ENCODE peak calls at places on chromosome 2, in five cellular contexts. One of them, this sample, is unnamed.

GRCh38 chr2:149727927-149728326 is 140.4 kb upstream of the MMADHC start:
- DNase-seq in stomach: no peak
- DNase-seq in cardiac fibroblast: no peak
- DNase-seq in fibroblast of lung: peak; percentile 54
- DNase-seq in kidney epithelial cell: no peak
- DNase-seq in this sample: no peak

GRCh38 chr2:217916504-217917254 is 86.1 kb downstream of the TNS1 start:
- DNase-seq in kidney epithelial cell: no peak
- DNase-seq in cardiac fibroblast: no peak
- DNase-seq in fibroblast of lung: no peak
- DNase-seq in stomach: no peak
- DNase-seq in this sample: no peak

GRCh38 chr2:95346738-95347671 is 49.9 kb downstream of the KCNIP3 start:
- DNase-seq in cardiac fibroblast: peak; percentile 9
- DNase-seq in kidney epithelial cell: no peak
- DNase-seq in fibroblast of lung: peak; percentile 29
- DNase-seq in stomach: peak; percentile 25
- DNase-seq in this sample: no peak

GRCh38 chr2:45382744-45383143 is 228.3 kb downstream of the SRBD1 start:
- DNase-seq in kidney epithelial cell: no peak
- DNase-seq in stomach: no peak
- DNase-seq in fibroblast of lung: peak; percentile 43
- DNase-seq in cardiac fibroblast: peak; percentile 54
- DNase-seq in this sample: peak; percentile 4

GRCh38 chr2:239002960-239003932 is 155.4 kb downstream of the TWIST2 start:
- DNase-seq in fibroblast of lung: peak; percentile 37
- DNase-seq in cardiac fibroblast: peak; percentile 58
- DNase-seq in stomach: no peak
- DNase-seq in kidney epithelial cell: no peak
- DNase-seq in this sample: peak; percentile 54

GRCh38 chr2:26873584-26873983 is 25.7 kb downstream of the DPYSL5 start:
- DNase-seq in fibroblast of lung: no peak
- DNase-seq in stomach: no peak
- DNase-seq in cardiac fibroblast: no peak
- DNase-seq in kidney epithelial cell: no peak
- DNase-seq in this sample: no peak

GRCh38 chr2:143530753-143531152 is 401.5 kb downstream of the ARHGAP15 start:
- DNase-seq in stomach: no peak
- DNase-seq in cardiac fibroblast: no peak
- DNase-seq in fibroblast of lung: no peak
- DNase-seq in kidney epithelial cell: no peak
- DNase-seq in this sample: peak; percentile 74

GRCh38 chr2:121309801-121310200 is 24.8 kb upstream of the TFCP2L1 start:
- DNase-seq in fibroblast of lung: no peak
- DNase-seq in cardiac fibroblast: no peak
- DNase-seq in stomach: peak; percentile 5
- DNase-seq in kidney epithelial cell: no peak
- DNase-seq in this sample: peak; percentile 11

GRCh38 chr2:8669157-8669852 is 12.6 kb upstream of the ID2 start:
- DNase-seq in kidney epithelial cell: no peak
- DNase-seq in cardiac fibroblast: no peak
- DNase-seq in fibroblast of lung: peak; percentile 86
- DNase-seq in stomach: no peak
- DNase-seq in this sample: no peak

GRCh38 chr2:28895189-28895893 is 874 bp downstream of the WDR43 start:
- DNase-seq in stomach: no peak
- DNase-seq in kidney epithelial cell: peak; percentile 44
- DNase-seq in cardiac fibroblast: peak; percentile 58
- DNase-seq in fibroblast of lung: peak; percentile 57
- DNase-seq in this sample: no peak

GRCh38 chr2:197454923-197455322 is 1.6 kb downstream of the COQ10B start:
- DNase-seq in cardiac fibroblast: no peak
- DNase-seq in fibroblast of lung: no peak
- DNase-seq in stomach: no peak
- DNase-seq in kidney epithelial cell: no peak
- DNase-seq in this sample: no peak
- TF ChIP-seq CTCF in cardiac fibroblast: no peak
- TF ChIP-seq CTCF in fibroblast of lung: no peak
- TF ChIP-seq CTCF in stomach: no peak
- TF ChIP-seq CTCF in kidney epithelial cell: no peak
- TF ChIP-seq CTCF in this sample: no peak

DNA sequence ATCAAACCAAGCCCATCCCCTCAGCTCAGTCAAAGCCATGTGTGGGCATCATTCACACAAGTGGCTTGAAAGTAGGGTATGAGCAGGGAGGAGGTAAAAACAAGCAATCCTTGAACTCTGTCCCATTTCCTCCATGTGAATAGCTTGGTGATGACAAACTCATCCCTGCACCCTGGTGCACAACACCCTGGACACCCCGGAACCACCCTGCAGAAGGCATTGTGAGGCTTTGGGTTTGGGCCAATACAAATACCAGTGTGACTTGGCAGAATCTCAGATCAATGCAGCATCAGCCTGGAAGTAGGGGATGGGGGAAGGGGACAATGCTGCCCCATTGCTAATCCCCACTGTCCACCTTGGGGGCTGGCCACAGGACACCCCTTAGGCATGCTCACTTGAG is 28.6 kb downstream of the TGFA start:
- DNase-seq in cardiac fibroblast: peak; percentile 33
- DNase-seq in fibroblast of lung: peak; percentile 13
- DNase-seq in stomach: peak; percentile 53
- DNase-seq in kidney epithelial cell: peak; percentile 69
- DNase-seq in this sample: no peak
- H3K4me3 ChIP-seq in cardiac fibroblast: no peak overlapping the region
- H3K4me3 ChIP-seq in fibroblast of lung: no peak overlapping the region
- H3K4me3 ChIP-seq in stomach: no peak overlapping the region
- H3K4me3 ChIP-seq in kidney epithelial cell: no peak overlapping the region
- H3K4me3 ChIP-seq in this sample: no peak overlapping the region

DNA sequence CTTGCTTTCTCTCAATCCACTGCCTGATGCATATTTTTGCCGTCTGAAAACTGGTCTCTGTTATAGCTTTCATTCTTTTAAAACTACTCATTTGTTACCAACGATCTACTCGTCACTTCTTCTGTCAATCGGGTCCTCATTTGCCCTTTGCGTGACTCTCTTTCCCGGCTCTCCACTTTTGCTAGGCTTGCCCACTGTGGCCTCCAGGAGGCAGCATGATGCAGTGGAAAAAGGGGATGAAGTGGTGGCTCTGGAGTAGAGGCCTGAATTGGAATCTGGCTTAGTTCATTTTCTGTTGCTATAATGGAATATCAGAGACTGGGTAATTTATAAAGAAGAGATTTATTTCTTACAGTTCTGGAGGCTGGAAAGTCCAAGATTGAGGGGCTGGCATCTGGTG is 15.2 kb downstream of the GDF7 start:
- DNase-seq in stomach: no peak
- DNase-seq in cardiac fibroblast: peak; percentile 37
- DNase-seq in kidney epithelial cell: no peak
- DNase-seq in fibroblast of lung: no peak
- DNase-seq in this sample: no peak
- TF ChIP-seq CTCF in stomach: peak; percentile 21
- TF ChIP-seq CTCF in cardiac fibroblast: peak; percentile 61
- TF ChIP-seq CTCF in kidney epithelial cell: peak; percentile 61
- TF ChIP-seq CTCF in fibroblast of lung: peak; percentile 66
- TF ChIP-seq CTCF in this sample: peak; percentile 73

GRCh38 chr2:171178993-171179392 is 18.3 kb upstream of the TLK1 start:
- DNase-seq in kidney epithelial cell: no peak
- DNase-seq in fibroblast of lung: no peak
- DNase-seq in stomach: no peak
- DNase-seq in cardiac fibroblast: no peak
- DNase-seq in this sample: no peak

GRCh38 chr2:171185165-171185818 is 24.6 kb upstream of the TLK1 start:
- DNase-seq in cardiac fibroblast: no peak
- DNase-seq in fibroblast of lung: no peak
- DNase-seq in stomach: no peak
- DNase-seq in kidney epithelial cell: no peak
- DNase-seq in this sample: no peak

GRCh38 chr2:171181067-171182049 is 20.7 kb upstream of the TLK1 start:
- DNase-seq in kidney epithelial cell: no peak
- DNase-seq in stomach: no peak
- DNase-seq in cardiac fibroblast: no peak
- DNase-seq in fibroblast of lung: no peak
- DNase-seq in this sample: no peak

GRCh38 chr2:171176516-171176915 is 15.8 kb upstream of the TLK1 start:
- DNase-seq in stomach: no peak
- DNase-seq in fibroblast of lung: no peak
- DNase-seq in cardiac fibroblast: no peak
- DNase-seq in kidney epithelial cell: no peak
- DNase-seq in this sample: no peak

GRCh38 chr2:171180229-171180937 is 19.7 kb upstream of the TLK1 start:
- DNase-seq in fibroblast of lung: no peak
- DNase-seq in kidney epithelial cell: no peak
- DNase-seq in cardiac fibroblast: no peak
- DNase-seq in stomach: no peak
- DNase-seq in this sample: no peak
- H3K4me3 ChIP-seq in fibroblast of lung: no peak overlapping the region
- H3K4me3 ChIP-seq in kidney epithelial cell: no peak overlapping the region
- H3K4me3 ChIP-seq in cardiac fibroblast: no peak overlapping the region
- H3K4me3 ChIP-seq in stomach: no peak overlapping the region
- H3K4me3 ChIP-seq in this sample: no peak overlapping the region

GRCh38 chr2:65353046-65353445 is 79.4 kb downstream of the SPRED2 start:
- DNase-seq in stomach: no peak
- DNase-seq in kidney epithelial cell: no peak
- DNase-seq in cardiac fibroblast: no peak
- DNase-seq in fibroblast of lung: no peak
- DNase-seq in this sample: no peak
- TF ChIP-seq CTCF in stomach: no peak
- TF ChIP-seq CTCF in kidney epithelial cell: no peak
- TF ChIP-seq CTCF in cardiac fibroblast: no peak
- TF ChIP-seq CTCF in fibroblast of lung: no peak
- TF ChIP-seq CTCF in this sample: no peak

GRCh38 chr2:207873794-207874193 is 104.1 kb upstream of the FZD5 start:
- DNase-seq in cardiac fibroblast: no peak
- DNase-seq in stomach: no peak
- DNase-seq in kidney epithelial cell: no peak
- DNase-seq in fibroblast of lung: no peak
- DNase-seq in this sample: no peak

GRCh38 chr2:207879536-207879935 is 109.8 kb upstream of the FZD5 start:
- DNase-seq in kidney epithelial cell: no peak
- DNase-seq in stomach: no peak
- DNase-seq in cardiac fibroblast: peak; percentile 47
- DNase-seq in fibroblast of lung: peak; percentile 52
- DNase-seq in this sample: no peak

GRCh38 chr2:207881902-207882301 is 112.2 kb upstream of the FZD5 start:
- DNase-seq in cardiac fibroblast: no peak
- DNase-seq in stomach: no peak
- DNase-seq in fibroblast of lung: peak; percentile 47
- DNase-seq in kidney epithelial cell: no peak
- DNase-seq in this sample: no peak

GRCh38 chr2:207875473-207876212 is 105.9 kb upstream of the FZD5 start:
- DNase-seq in stomach: no peak
- DNase-seq in fibroblast of lung: no peak
- DNase-seq in kidney epithelial cell: no peak
- DNase-seq in cardiac fibroblast: no peak
- DNase-seq in this sample: no peak

GRCh38 chr2:207876834-207877535 is 107.3 kb upstream of the FZD5 start:
- DNase-seq in fibroblast of lung: no peak
- DNase-seq in kidney epithelial cell: no peak
- DNase-seq in cardiac fibroblast: no peak
- DNase-seq in stomach: no peak
- DNase-seq in this sample: no peak
- H3K4me3 ChIP-seq in fibroblast of lung: no peak overlapping the region
- H3K4me3 ChIP-seq in kidney epithelial cell: no peak overlapping the region
- H3K4me3 ChIP-seq in cardiac fibroblast: no peak overlapping the region
- H3K4me3 ChIP-seq in stomach: no peak overlapping the region
- H3K4me3 ChIP-seq in this sample: no peak overlapping the region

GRCh38 chr2:15678894-15679293 is 87.2 kb downstream of the DDX1 start:
- DNase-seq in kidney epithelial cell: no peak
- DNase-seq in cardiac fibroblast: no peak
- DNase-seq in fibroblast of lung: no peak
- DNase-seq in stomach: no peak
- DNase-seq in this sample: no peak
- TF ChIP-seq CTCF in kidney epithelial cell: no peak
- TF ChIP-seq CTCF in cardiac fibroblast: no peak
- TF ChIP-seq CTCF in fibroblast of lung: no peak
- TF ChIP-seq CTCF in stomach: no peak
- TF ChIP-seq CTCF in this sample: no peak

GRCh38 chr2:37664190-37664751 is 7.2 kb downstream of the CDC42EP3 start:
- DNase-seq in stomach: no peak
- DNase-seq in fibroblast of lung: no peak
- DNase-seq in kidney epithelial cell: no peak
- DNase-seq in cardiac fibroblast: no peak
- DNase-seq in this sample: no peak
- H3K4me3 ChIP-seq in stomach: no peak overlapping the region
- H3K4me3 ChIP-seq in fibroblast of lung: no peak overlapping the region
- H3K4me3 ChIP-seq in kidney epithelial cell: no peak overlapping the region
- H3K4me3 ChIP-seq in cardiac fibroblast: no peak overlapping the region
- H3K4me3 ChIP-seq in this sample: no peak overlapping the region

GRCh38 chr2:49174755-49175154 is 20.4 kb upstream of the FSHR start:
- DNase-seq in stomach: no peak
- DNase-seq in kidney epithelial cell: no peak
- DNase-seq in fibroblast of lung: no peak
- DNase-seq in cardiac fibroblast: no peak
- DNase-seq in this sample: no peak
- TF ChIP-seq CTCF in stomach: no peak
- TF ChIP-seq CTCF in kidney epithelial cell: no peak
- TF ChIP-seq CTCF in fibroblast of lung: no peak
- TF ChIP-seq CTCF in cardiac fibroblast: no peak
- TF ChIP-seq CTCF in this sample: no peak

This sample was measured in HFF-Myc.